ENCODE peak calls at places on chromosomes 1 and 21, in five cellular contexts. One of them, this sample, is unnamed. For H3K27me3 and H3K9me3, the result is how much of the 10 kb centered on the place peaks cover.

GRCh38 chr1:66335859-66336640 is 197.9 kb upstream of the SGIP1 start:
- DNase-seq in RWPE2: no peak
- DNase-seq in uterus: no peak
- DNase-seq in NT2/D1: no peak
- DNase-seq in IMR-90: peak
- DNase-seq in this sample: peak

GRCh38 chr1:23496490-23497181 is 12.7 kb upstream of the ASAP3 start:
- DNase-seq in RWPE2: no peak
- DNase-seq in uterus: no peak
- DNase-seq in NT2/D1: no peak
- DNase-seq in IMR-90: no peak
- DNase-seq in this sample: no peak

GRCh38 chr1:87591492-87591891 is 262.8 kb downstream of the LMO4 start:
- DNase-seq in RWPE2: no peak
- DNase-seq in uterus: no peak
- DNase-seq in NT2/D1: no peak
- DNase-seq in IMR-90: no peak
- DNase-seq in this sample: no peak

GRCh38 chr1:54200519-54200997 is 591 bp downstream of the MRPL37 start:
- DNase-seq in RWPE2: no peak
- DNase-seq in uterus: no peak
- DNase-seq in NT2/D1: no peak
- DNase-seq in IMR-90: peak
- DNase-seq in this sample: no peak

GRCh38 chr1:55860816-55861519 is 645.8 kb upstream of the USP24 start:
- DNase-seq in RWPE2: no peak
- DNase-seq in uterus: no peak
- DNase-seq in NT2/D1: no peak
- DNase-seq in IMR-90: peak
- DNase-seq in this sample: no peak

GRCh38 chr1:173107696-173108095 is 57.0 kb upstream of the TNFSF18 start:
- DNase-seq in RWPE2: no peak
- DNase-seq in uterus: no peak
- DNase-seq in NT2/D1: no peak
- DNase-seq in IMR-90: no peak
- DNase-seq in this sample: no peak

GRCh38 chr1:9315411-9316079 is 22.9 kb downstream of the SPSB1 start:
- DNase-seq in RWPE2: no peak
- DNase-seq in uterus: no peak
- DNase-seq in NT2/D1: no peak
- DNase-seq in IMR-90: peak
- DNase-seq in this sample: no peak

GRCh38 chr1:17046043-17046657 is 7.7 kb downstream of the SDHB start:
- DNase-seq in RWPE2: no peak
- DNase-seq in uterus: no peak
- DNase-seq in NT2/D1: no peak
- DNase-seq in IMR-90: peak
- DNase-seq in this sample: no peak

GRCh38 chr1:41658444-41659158 is 174.1 kb upstream of the EDN2 start:
- DNase-seq in RWPE2: no peak
- DNase-seq in uterus: no peak
- DNase-seq in NT2/D1: no peak
- DNase-seq in IMR-90: no peak
- DNase-seq in this sample: no peak

GRCh38 chr1:47894718-47895393 is 102.3 kb downstream of the TRABD2B start:
- DNase-seq in RWPE2: peak
- DNase-seq in uterus: no peak
- DNase-seq in NT2/D1: peak
- DNase-seq in IMR-90: peak
- DNase-seq in this sample: no peak

GRCh38 chr1:25232866-25233784 is 823 bp upstream of the SYF2 start:
- DNase-seq in RWPE2: peak
- DNase-seq in uterus: peak
- DNase-seq in NT2/D1: peak
- DNase-seq in IMR-90: peak
- DNase-seq in this sample: peak

GRCh38 chr1:227939791-227940771 is 7.7 kb downstream of the WNT9A start:
- DNase-seq in RWPE2: peak
- DNase-seq in uterus: no peak
- DNase-seq in NT2/D1: no peak
- DNase-seq in IMR-90: no peak
- DNase-seq in this sample: peak

GRCh38 chr21:46161180-46161799 is 5.9 kb upstream of the FTCD start:
- DNase-seq in RWPE2: peak
- DNase-seq in uterus: no peak
- DNase-seq in NT2/D1: no peak
- DNase-seq in IMR-90: no peak
- DNase-seq in this sample: peak

GRCh38 chr1:33382651-33383415 is 48.1 kb downstream of the PHC2 start:
- DNase-seq in RWPE2: no peak
- DNase-seq in uterus: no peak
- DNase-seq in NT2/D1: no peak
- DNase-seq in IMR-90: no peak
- DNase-seq in this sample: peak

GRCh38 chr1:15174615-15174983 is 21.1 kb downstream of the TMEM51 start:
- DNase-seq in RWPE2: no peak
- DNase-seq in uterus: no peak
- DNase-seq in NT2/D1: no peak
- DNase-seq in IMR-90: no peak
- DNase-seq in this sample: no peak

GRCh38 chr1:67897270-67897949 is 64.1 kb upstream of the GNG12 start:
- DNase-seq in RWPE2: no peak
- DNase-seq in uterus: no peak
- DNase-seq in NT2/D1: no peak
- DNase-seq in IMR-90: peak
- DNase-seq in this sample: no peak

GRCh38 chr21:17585875-17586450 is 26.7 kb downstream of the BTG3 start:
- DNase-seq in RWPE2: no peak
- DNase-seq in uterus: no peak
- DNase-seq in NT2/D1: peak
- DNase-seq in IMR-90: peak
- DNase-seq in this sample: no peak

GRCh38 chr1:212147581-212148033 is 112.1 kb downstream of the DTL start:
- DNase-seq in RWPE2: no peak
- DNase-seq in uterus: no peak
- DNase-seq in NT2/D1: no peak
- DNase-seq in IMR-90: no peak
- DNase-seq in this sample: no peak

GRCh38 chr1:9482816-9483572 is 56.3 kb upstream of the SLC25A33 start:
- DNase-seq in RWPE2: no peak
- DNase-seq in uterus: no peak
- DNase-seq in NT2/D1: no peak
- DNase-seq in IMR-90: no peak
- DNase-seq in this sample: no peak

GRCh38 chr1:201361652-201362504 is 15.6 kb downstream of the TNNT2 start:
- DNase-seq in RWPE2: no peak
- DNase-seq in uterus: no peak
- DNase-seq in NT2/D1: peak
- DNase-seq in IMR-90: peak
- DNase-seq in this sample: no peak

GRCh38 chr1:166944186-166944967 is 31.0 kb downstream of the ILDR2 start:
- DNase-seq in RWPE2: no peak
- DNase-seq in uterus: no peak
- DNase-seq in NT2/D1: no peak
- DNase-seq in IMR-90: peak
- DNase-seq in this sample: no peak

GRCh38 chr1:184418955-184419733 is 32.3 kb downstream of the C1orf21 start:
- DNase-seq in RWPE2: no peak
- DNase-seq in uterus: no peak
- DNase-seq in NT2/D1: no peak
- DNase-seq in IMR-90: peak
- DNase-seq in this sample: no peak

GRCh38 chr1:111471012-111471411 is 2.8 kb upstream of the C1orf162 start:
- DNase-seq in RWPE2: no peak
- DNase-seq in uterus: no peak
- DNase-seq in NT2/D1: no peak
- DNase-seq in IMR-90: no peak
- DNase-seq in this sample: peak

GRCh38 chr1:98323396-98323795 is 338.1 kb upstream of the SNX7 start:
- DNase-seq in RWPE2: peak
- DNase-seq in uterus: no peak
- DNase-seq in NT2/D1: no peak
- DNase-seq in IMR-90: peak
- DNase-seq in this sample: no peak

GRCh38 chr1:94884101-94884875 is 42.6 kb downstream of the CNN3 start:
- DNase-seq in RWPE2: no peak
- DNase-seq in uterus: peak
- DNase-seq in NT2/D1: peak
- DNase-seq in IMR-90: peak
- DNase-seq in this sample: no peak

GRCh38 chr1:99441234-99442095 is 177.2 kb downstream of the PLPPR4 start:
- DNase-seq in RWPE2: no peak
- DNase-seq in uterus: no peak
- DNase-seq in NT2/D1: no peak
- DNase-seq in IMR-90: peak
- DNase-seq in this sample: no peak

GRCh38 chr1:220708929-220709801 is 19.0 kb downstream of the C1orf115 start:
- DNase-seq in RWPE2: no peak
- DNase-seq in uterus: no peak
- DNase-seq in NT2/D1: no peak
- DNase-seq in IMR-90: no peak
- DNase-seq in this sample: no peak

GRCh38 chr1:66682106-66682505 is 70.2 kb upstream of the DYNLT5 start:
- DNase-seq in RWPE2: no peak
- DNase-seq in uterus: no peak
- DNase-seq in NT2/D1: no peak
- DNase-seq in IMR-90: no peak
- DNase-seq in this sample: no peak

GRCh38 chr1:19461352-19461645 is 24.0 kb downstream of the CAPZB start:
- DNase-seq in RWPE2: no peak
- DNase-seq in uterus: no peak
- DNase-seq in NT2/D1: no peak
- DNase-seq in IMR-90: no peak
- DNase-seq in this sample: no peak

GRCh38 chr1:186812560-186812959 is 16.2 kb upstream of the PLA2G4A start:
- DNase-seq in RWPE2: no peak
- DNase-seq in uterus: no peak
- DNase-seq in NT2/D1: no peak
- DNase-seq in IMR-90: peak
- DNase-seq in this sample: no peak

GRCh38 chr1:172143384-172144025 is 277.0 kb upstream of the C1orf105 start:
- DNase-seq in RWPE2: no peak
- DNase-seq in uterus: no peak
- DNase-seq in NT2/D1: no peak
- DNase-seq in IMR-90: peak
- DNase-seq in this sample: no peak

GRCh38 chr1:4076346-4076745 is 176.3 kb upstream of the C1orf174 start:
- DNase-seq in RWPE2: no peak
- DNase-seq in uterus: no peak
- DNase-seq in NT2/D1: no peak
- DNase-seq in IMR-90: no peak
- DNase-seq in this sample: no peak

GRCh38 chr1:4071675-4072074 is 171.6 kb upstream of the C1orf174 start:
- DNase-seq in RWPE2: no peak
- DNase-seq in uterus: no peak
- DNase-seq in NT2/D1: no peak
- DNase-seq in IMR-90: no peak
- DNase-seq in this sample: no peak

GRCh38 chr1:4068076-4068475 is 168.0 kb upstream of the C1orf174 start:
- DNase-seq in RWPE2: no peak
- DNase-seq in uterus: no peak
- DNase-seq in NT2/D1: no peak
- DNase-seq in IMR-90: no peak
- DNase-seq in this sample: no peak

GRCh38 chr1:4075436-4076225 is 175.6 kb upstream of the C1orf174 start:
- DNase-seq in RWPE2: no peak
- DNase-seq in uterus: no peak
- DNase-seq in NT2/D1: no peak
- DNase-seq in IMR-90: no peak
- DNase-seq in this sample: no peak

GRCh38 chr1:4072754-4073153 is 172.7 kb upstream of the C1orf174 start:
- DNase-seq in RWPE2: no peak
- DNase-seq in uterus: no peak
- DNase-seq in NT2/D1: no peak
- DNase-seq in IMR-90: no peak
- DNase-seq in this sample: no peak
- H3K27me3 ChIP-seq in RWPE2: under half
- H3K27me3 ChIP-seq in uterus: under half
- H3K27me3 ChIP-seq in NT2/D1: under half
- H3K27me3 ChIP-seq in IMR-90: under half
- H3K27me3 ChIP-seq in this sample: under half

GRCh38 chr1:152657677-152658076 is 5.5 kb upstream of the LCE2D start:
- DNase-seq in RWPE2: no peak
- DNase-seq in uterus: no peak
- DNase-seq in NT2/D1: no peak
- DNase-seq in IMR-90: no peak
- DNase-seq in this sample: no peak
- H3K9me3 ChIP-seq in RWPE2: under half
- H3K9me3 ChIP-seq in uterus: under half
- H3K9me3 ChIP-seq in NT2/D1: under half
- H3K9me3 ChIP-seq in IMR-90: under half
- H3K9me3 ChIP-seq in this sample: under half

GRCh38 chr1:207806531-207807394 is 54.9 kb downstream of the CD46 start:
- DNase-seq in RWPE2: no peak
- DNase-seq in uterus: no peak
- DNase-seq in NT2/D1: no peak
- DNase-seq in IMR-90: peak
- DNase-seq in this sample: no peak
- H3K4me3 ChIP-seq in RWPE2: no peak
- H3K4me3 ChIP-seq in uterus: no peak
- H3K4me3 ChIP-seq in NT2/D1: no peak
- H3K4me3 ChIP-seq in IMR-90: no peak
- H3K4me3 ChIP-seq in this sample: no peak

GRCh38 chr1:10716424-10716823 is 80.0 kb downstream of the CASZ1 start:
- DNase-seq in RWPE2: no peak
- DNase-seq in uterus: no peak
- DNase-seq in NT2/D1: no peak
- DNase-seq in IMR-90: no peak
- DNase-seq in this sample: no peak

GRCh38 chr1:10714337-10715114 is 81.9 kb downstream of the CASZ1 start:
- DNase-seq in RWPE2: no peak
- DNase-seq in uterus: no peak
- DNase-seq in NT2/D1: no peak
- DNase-seq in IMR-90: no peak
- DNase-seq in this sample: peak

GRCh38 chr1:10712568-10712967 is 83.9 kb downstream of the CASZ1 start:
- DNase-seq in RWPE2: no peak
- DNase-seq in uterus: no peak
- DNase-seq in NT2/D1: no peak
- DNase-seq in IMR-90: no peak
- DNase-seq in this sample: no peak

GRCh38 chr1:10710489-10710888 is 86.0 kb downstream of the CASZ1 start:
- DNase-seq in RWPE2: no peak
- DNase-seq in uterus: no peak
- DNase-seq in NT2/D1: no peak
- DNase-seq in IMR-90: no peak
- DNase-seq in this sample: no peak

DNA sequence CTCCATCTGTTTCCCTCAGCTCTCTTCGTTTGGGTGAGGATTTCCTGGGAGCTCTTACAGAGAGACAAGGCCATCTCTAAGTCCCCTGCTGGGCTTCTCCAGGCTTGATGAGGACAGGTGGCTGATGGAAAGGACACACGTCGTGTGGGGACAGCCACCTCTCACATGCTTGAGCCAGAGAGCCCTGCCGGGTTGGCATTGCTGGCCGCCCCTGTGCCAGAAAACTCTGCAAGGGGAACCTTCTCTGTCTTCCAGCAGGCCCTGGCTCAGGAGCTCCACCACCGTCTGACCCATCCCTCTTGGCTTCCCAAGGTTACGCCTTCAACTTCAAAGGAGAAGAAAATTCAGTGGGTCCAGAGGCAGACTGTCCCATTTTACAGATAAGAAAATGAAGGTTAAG is 82.8 kb downstream of the CASZ1 start:
- DNase-seq in RWPE2: no peak
- DNase-seq in uterus: no peak
- DNase-seq in NT2/D1: no peak
- DNase-seq in IMR-90: no peak
- DNase-seq in this sample: peak
- H3K27me3 ChIP-seq in RWPE2: under half
- H3K27me3 ChIP-seq in uterus: under half
- H3K27me3 ChIP-seq in NT2/D1: under half
- H3K27me3 ChIP-seq in IMR-90: half or more
- H3K27me3 ChIP-seq in this sample: under half